ENCODE peak calls at places on chromosomes 1 and 21, in nine cellular contexts. U is heart left ventricle, K is ovary, T is suprapubic skin, N is adrenal gland, O is uterus, L is IMR-90, J is A549, Y is esophagus muscularis mucosa. Q is an unnamed sample.

GRCh38 chr1:41021526-41022308 is at the start of gene SLFNL1:
- DNase-seq in J (no peak), T (peak), O (no peak), L (peak), K (no peak), U (peak), N (peak), Y (no peak), Q (no peak)

GRCh38 chr1:223771814-223772770 is 59.8 kb downstream of the CAPN2 start:
- DNase-seq in O (peak), T (no peak), K (peak), L (peak), N (peak), Y (no peak), U (peak), J (peak), Q (peak)

GRCh38 chr1:179935909-179936496 is 18.6 kb upstream of the CEP350 start:
- DNase-seq in Y (no peak), K (no peak), O (no peak), U (no peak), L (no peak), J (no peak), N (no peak), T (no peak), Q (no peak)

GRCh38 chr1:61808968-61809367 is 66.7 kb downstream of the PATJ start:
- DNase-seq in J (no peak), O (no peak), Y (no peak), K (no peak), N (no peak), T (no peak), L (peak), U (no peak), Q (no peak)

GRCh38 chr1:29849038-29849750 is 612.9 kb downstream of the PTPRU start:
- DNase-seq in L (peak), K (no peak), T (no peak), O (no peak), J (peak), N (peak), U (no peak), Y (no peak), Q (no peak)

GRCh38 chr1:157773723-157774350 is 3.1 kb downstream of the FCRL2 start:
- DNase-seq in K (no peak), N (no peak), T (no peak), L (no peak), O (no peak), J (peak), Y (no peak), U (no peak), Q (no peak)

GRCh38 chr1:24949331-24949881 is 19.3 kb upstream of the RUNX3 start:
- DNase-seq in U (no peak), T (no peak), L (peak), J (no peak), K (no peak), Y (no peak), O (no peak), N (no peak), Q (no peak)

GRCh38 chr1:234486858-234487830 is 8.2 kb upstream of the TARBP1 start:
- DNase-seq in L (peak), T (no peak), O (no peak), K (peak), J (peak), N (no peak), U (peak), Y (no peak), Q (no peak)

GRCh38 chr1:167083066-167083682 is 7.0 kb downstream of the GPA33 start:
- DNase-seq in N (no peak), J (no peak), T (no peak), O (no peak), L (no peak), K (no peak), Y (no peak), U (peak), Q (no peak)

GRCh38 chr1:66346057-66346795 is 187.7 kb upstream of the SGIP1 start:
- DNase-seq in N (no peak), O (no peak), J (no peak), Y (no peak), K (no peak), L (no peak), U (no peak), T (no peak), Q (no peak)

GRCh38 chr1:53681647-53682368 is 57.2 kb downstream of the GLIS1 start:
- DNase-seq in J (peak), Y (no peak), L (peak), O (peak), T (peak), K (peak), U (peak), N (peak), Q (peak)

DNA sequence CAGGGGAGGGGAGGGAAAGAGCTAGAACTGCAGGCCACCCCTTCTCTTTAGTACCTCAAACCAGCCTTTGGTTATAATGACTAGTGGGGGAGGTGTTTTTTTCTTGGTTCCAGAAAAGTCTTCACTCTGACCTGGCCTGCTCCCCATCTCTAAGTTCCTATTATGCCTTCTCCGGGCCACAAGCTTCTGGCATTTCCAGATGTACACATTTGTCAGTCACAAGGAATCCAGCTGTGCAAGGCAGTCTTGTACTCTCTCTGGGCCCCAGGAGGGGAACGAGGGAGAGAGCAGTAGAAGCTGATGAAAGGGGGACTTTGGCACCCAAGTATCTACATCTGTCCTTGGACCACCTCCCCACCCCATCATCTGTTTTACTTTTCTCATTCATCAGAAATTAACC is 2.7 kb upstream of the FALEC start:
- DNase-seq in K (no peak), N (no peak), O (no peak), J (no peak), T (no peak), U (no peak), Y (no peak), L (no peak), Q (no peak)
- H3K4me3 ChIP-seq in K (no peak), N (no peak), O (no peak), J (no peak), T (no peak), U (no peak), Y (no peak), L (no peak), Q (no peak)

GRCh38 chr21:18954415-18954972 is 550.9 kb upstream of the TMPRSS15 start:
- DNase-seq in U (no peak), T (no peak), J (no peak), L (no peak), O (no peak), N (no peak), K (no peak), Y (no peak), Q (no peak)

GRCh38 chr21:18950045-18950740 is 546.6 kb upstream of the TMPRSS15 start:
- DNase-seq in L (no peak), O (no peak), T (no peak), N (no peak), U (no peak), J (no peak), K (no peak), Y (no peak), Q (no peak)

DNA sequence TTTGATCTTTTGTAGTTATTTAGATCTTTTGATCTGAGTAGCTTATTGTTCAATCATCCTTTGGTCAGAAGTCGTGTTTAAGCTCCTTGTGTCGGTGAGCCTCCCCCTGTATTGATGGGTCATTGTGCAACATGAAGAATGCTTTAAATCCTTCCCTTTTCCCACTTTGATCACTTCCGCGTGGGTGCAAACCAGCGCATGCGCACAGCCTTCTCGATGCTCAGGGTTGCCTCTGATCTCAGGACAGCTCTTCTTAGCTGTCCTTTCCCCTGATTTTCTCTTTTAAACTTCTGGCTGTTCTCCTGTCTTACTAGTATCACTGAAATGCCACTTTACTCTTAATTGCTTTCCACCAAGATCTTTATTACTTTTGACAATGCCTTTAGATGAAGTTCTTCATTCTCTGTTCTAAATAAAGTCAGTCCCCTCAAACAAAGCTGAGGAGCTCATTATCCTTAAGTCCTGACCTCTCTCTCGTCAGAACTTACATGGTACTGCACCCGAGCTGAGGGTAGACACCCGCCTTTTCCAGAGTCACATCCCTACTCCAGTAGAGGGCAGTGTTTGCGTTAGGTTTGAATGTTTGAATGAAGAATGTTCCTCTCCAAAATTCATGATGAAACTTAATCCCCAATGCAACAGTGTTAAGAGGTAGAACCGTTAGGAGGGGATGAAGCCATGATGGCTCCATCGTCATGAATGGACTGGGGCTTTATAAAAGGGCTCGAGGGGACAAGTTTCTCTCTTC is 547.9 kb upstream of the TMPRSS15 start:
- DNase-seq in U (no peak), K (no peak), J (peak), O (no peak), T (no peak), L (no peak), Y (no peak), N (no peak), Q (no peak)
- TF ChIP-seq CTCF in U (peak), K (no peak), J (no peak), O (no peak), T (no peak), L (no peak), Y (no peak), N (peak), Q (no peak)

DNA sequence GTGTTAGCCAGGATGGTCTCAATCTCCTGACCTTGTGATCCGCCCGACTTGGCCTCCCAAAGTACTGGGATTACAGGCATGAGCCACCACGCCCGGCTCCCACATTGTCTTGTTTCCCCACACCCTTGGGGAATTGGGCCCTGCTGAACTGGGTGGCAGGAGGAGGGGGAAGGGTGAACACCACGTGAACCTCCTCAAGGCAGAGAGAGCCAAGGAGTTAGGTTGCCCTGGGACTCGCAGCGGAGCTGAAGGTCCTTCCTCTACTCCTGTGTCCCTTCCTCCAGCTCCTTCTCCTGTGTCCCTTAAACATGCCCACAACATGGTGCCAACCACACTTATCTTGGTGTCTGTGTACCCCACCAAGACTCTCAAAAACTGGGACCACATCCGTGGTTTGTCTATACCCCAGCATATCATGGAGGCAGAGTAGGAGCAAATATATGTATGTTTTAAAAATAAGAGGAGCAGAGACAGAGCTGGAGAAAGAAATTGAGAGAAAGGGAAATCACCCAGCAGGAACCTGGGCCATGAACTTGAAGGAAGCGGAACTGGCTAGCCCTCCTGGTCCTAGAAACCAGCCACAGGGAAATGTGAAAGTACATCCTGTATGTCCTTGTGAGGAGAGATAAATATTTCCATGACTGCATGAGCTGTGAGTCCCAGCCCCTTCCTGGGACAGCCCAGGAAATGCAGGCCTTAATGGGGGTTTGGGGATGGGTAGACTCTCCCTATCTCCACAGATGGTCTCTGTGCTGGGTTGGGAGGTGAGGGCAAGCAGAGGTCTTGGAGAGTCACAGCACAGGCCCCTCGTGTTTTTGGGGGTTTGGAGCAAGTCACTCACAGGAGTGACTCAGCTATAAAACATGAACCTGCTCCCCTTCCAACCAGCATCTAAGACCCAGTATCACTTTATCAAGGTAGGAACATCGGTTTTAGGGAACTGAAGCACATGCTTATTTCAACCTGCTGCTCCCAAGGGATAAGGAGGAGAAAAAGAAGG is 9.4 kb upstream of the TAL1 start:
- DNase-seq in N (peak), O (no peak), U (no peak), Y (no peak), L (no peak), J (no peak), T (no peak), K (no peak), Q (peak)
- TF ChIP-seq POLR2A in N (no peak), O (no peak), U (no peak), Y (no peak), L (no peak), J (no peak), T (no peak), K (no peak), Q (no peak)

GRCh38 chr1:57553666-57554065 is 129.8 kb upstream of the DAB1 start:
- DNase-seq in L (no peak), U (no peak), J (no peak), K (no peak), N (no peak), T (no peak), Y (peak), O (no peak), Q (no peak)
- H3K4me3 ChIP-seq in L (no peak), U (no peak), J (no peak), K (no peak), N (no peak), T (no peak), Y (no peak), O (no peak), Q (no peak)

GRCh38 chr1:2554621-2555387 is 1.4 kb upstream of the TNFRSF14 start:
- DNase-seq in K (no peak), T (no peak), Y (no peak), O (no peak), U (no peak), N (no peak), L (no peak), J (no peak), Q (no peak)

GRCh38 chr1:2558030-2558400 is 1.8 kb downstream of the TNFRSF14 start:
- DNase-seq in O (no peak), L (no peak), J (no peak), Y (no peak), K (no peak), T (no peak), N (no peak), U (no peak), Q (no peak)

GRCh38 chr1:2555634-2556276 is 416 bp upstream of the TNFRSF14 start:
- DNase-seq in U (peak), L (no peak), O (peak), N (peak), T (peak), Y (peak), K (peak), J (no peak), Q (peak)

GRCh38 chr1:2557146-2558029 is 1.2 kb downstream of the TNFRSF14 start:
- DNase-seq in T (no peak), L (no peak), O (no peak), N (no peak), K (no peak), J (no peak), Y (no peak), U (no peak), Q (peak)

GRCh38 chr1:2556277-2557145 is at the start of gene TNFRSF14:
- DNase-seq in L (peak), O (peak), T (no peak), Y (no peak), J (no peak), U (peak), K (peak), N (peak), Q (peak)
- TF ChIP-seq CTCF in L (peak), O (no peak), T (no peak), Y (no peak), J (no peak), U (no peak), K (no peak), N (no peak), Q (no peak)

DNA sequence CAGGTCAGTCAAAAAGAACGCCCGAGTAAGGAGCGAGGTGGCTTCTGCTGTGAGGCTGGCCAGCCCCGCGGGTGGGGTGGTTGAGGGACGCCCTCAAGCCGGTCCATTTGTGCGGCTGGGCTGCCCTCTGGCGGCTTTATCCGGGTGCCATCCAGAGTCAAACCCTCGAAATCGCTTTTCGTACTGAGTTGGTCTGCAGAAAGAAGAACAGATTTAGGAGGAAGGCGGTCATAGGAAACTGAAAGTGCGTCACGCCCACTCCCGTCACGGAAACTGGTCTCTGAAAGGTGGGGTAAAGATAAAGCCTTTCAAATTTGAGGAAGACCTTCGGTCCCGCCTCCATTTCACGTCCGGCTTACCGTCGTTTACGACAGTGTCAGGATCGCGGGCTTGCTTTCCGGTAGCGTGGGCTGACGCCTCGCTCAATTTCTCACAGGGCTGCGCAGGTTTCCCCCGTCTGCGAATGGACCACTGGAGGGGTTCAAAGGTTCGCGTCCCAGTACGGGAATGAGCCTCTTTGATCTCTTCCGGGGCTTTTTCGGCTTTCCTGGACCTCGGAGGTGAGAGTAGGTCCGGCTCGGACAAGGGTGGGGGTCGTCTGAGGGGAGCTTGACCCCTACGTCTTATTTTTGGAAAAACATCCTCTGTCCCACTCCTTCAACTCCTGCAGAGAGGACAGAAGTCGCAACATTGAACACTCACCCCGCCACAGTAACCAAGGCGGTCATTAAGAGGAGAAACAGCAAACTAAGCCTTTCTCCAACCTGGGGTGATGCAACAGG is at the start of gene HAX1:
- DNase-seq in N (peak), Y (peak), J (peak), L (peak), U (peak), T (peak), K (peak), O (peak), Q (peak)
- TF ChIP-seq POLR2A in N (no peak), Y (peak), J (peak), L (peak), U (peak), T (no peak), K (peak), O (peak), Q (no peak)

Q was measured in lower leg skin.